ENCODE peak calls at places on chromosomes 2 and 18, in seven cellular contexts. H, T, B, S, X, E and W are unnamed samples. For H3K4me1, the result is how much of the 10 kb centered on the place peaks cover.

GRCh38 chr2:74502147-74502719 is 2.8 kb upstream of the LBX2 start:
- DNase-seq in S (no peak), H (no peak), E (no peak), T (no peak), X (no peak), B (no peak), W (no peak)

GRCh38 chr2:162379719-162380580 is 36.0 kb downstream of the GCA start:
- DNase-seq in E (no peak), X (no peak), H (no peak), S (no peak), T (no peak), B (no peak), W (no peak)

GRCh38 chr2:27408601-27409320 is 630 bp downstream of the PPM1G start:
- DNase-seq in S (peak), E (no peak), H (no peak), X (no peak), T (peak), B (no peak), W (no peak)

GRCh38 chr2:74384051-74384450 is 3.9 kb upstream of the DCTN1 start:
- DNase-seq in T (no peak), S (no peak), X (peak), E (no peak), H (no peak), B (no peak), W (no peak)

GRCh38 chr18:37578886-37579513 is 13.4 kb upstream of the CELF4 start:
- DNase-seq in B (no peak), E (no peak), S (peak), T (no peak), X (no peak), H (no peak), W (no peak)

GRCh38 chr2:135791418-135792190 is 45.4 kb downstream of the LCT start:
- DNase-seq in X (peak), H (no peak), S (no peak), B (no peak), E (no peak), T (no peak), W (no peak)

GRCh38 chr18:55275042-55275897 is 312.7 kb downstream of the TCF4 start:
- DNase-seq in T (no peak), S (peak), X (peak), H (no peak), E (no peak), B (no peak), W (peak)

GRCh38 chr18:8107426-8107825 is 501.8 kb upstream of the RAB12 start:
- DNase-seq in E (no peak), T (no peak), S (no peak), B (no peak), H (no peak), X (peak), W (no peak)

GRCh38 chr2:33597026-33597425 is 2.1 kb downstream of the FAM98A start:
- DNase-seq in X (no peak), B (no peak), T (no peak), E (no peak), H (no peak), S (no peak), W (no peak)

GRCh38 chr2:176072292-176072669 is 11.5 kb downstream of the EVX2 start:
- DNase-seq in S (no peak), T (no peak), X (no peak), E (no peak), B (no peak), H (no peak), W (no peak)

GRCh38 chr2:176066645-176067586 is 16.8 kb downstream of the EVX2 start:
- DNase-seq in H (no peak), T (no peak), B (no peak), S (no peak), E (peak), X (no peak), W (no peak)

GRCh38 chr2:176067587-176068002 is 16.2 kb downstream of the EVX2 start:
- DNase-seq in B (no peak), X (no peak), H (no peak), S (no peak), T (no peak), E (peak), W (no peak)

GRCh38 chr2:176071330-176072291 is 12.2 kb downstream of the EVX2 start:
- DNase-seq in H (no peak), B (no peak), E (peak), S (no peak), X (no peak), T (no peak), W (no peak)

DNA sequence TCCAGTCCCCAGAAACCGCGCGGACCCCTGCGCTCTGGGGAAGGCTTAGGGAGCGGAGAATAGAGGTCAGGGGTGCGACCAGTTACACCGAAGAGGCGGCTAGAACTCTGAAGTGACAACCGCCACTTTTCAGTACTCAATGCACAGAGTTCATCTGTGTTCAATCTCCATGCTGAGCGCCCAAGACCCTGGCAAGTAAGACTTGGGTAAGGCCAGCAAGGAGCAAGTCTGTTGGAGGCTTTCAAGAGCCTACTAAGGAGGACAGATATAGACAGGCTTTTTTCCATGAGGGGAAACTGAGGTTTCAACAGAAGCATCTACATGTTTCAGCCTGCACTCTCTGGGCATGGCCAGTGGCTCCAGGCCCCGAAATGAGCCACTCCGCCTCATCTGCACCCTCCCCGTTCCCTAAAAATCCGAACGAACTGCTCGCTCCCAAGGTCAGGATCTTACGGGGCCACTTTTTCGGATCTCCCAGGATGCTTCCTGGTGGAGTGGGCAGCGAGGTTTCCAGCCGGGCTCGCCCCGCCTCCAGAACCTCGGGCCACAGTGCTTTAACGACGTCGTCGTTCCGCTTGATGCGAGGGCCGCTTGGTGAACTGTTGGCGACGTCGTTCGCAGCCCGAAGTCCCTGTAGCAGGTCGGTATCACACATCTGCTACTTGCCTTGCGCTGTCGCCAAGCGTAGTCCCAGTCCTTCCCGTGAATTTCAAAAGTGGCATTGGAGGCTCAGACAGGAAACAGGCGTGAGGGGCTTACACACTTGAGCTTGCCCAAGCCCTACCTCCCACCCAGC is 15.5 kb downstream of the EVX2 start:
- DNase-seq in X (no peak), S (no peak), H (no peak), B (no peak), E (peak), T (no peak), W (no peak)
- H3K4me1 ChIP-seq in X (under half), S (under half), H (under half), B (under half), E (under half), T (under half), W (under half)

GRCh38 chr18:79193826-79194225 is 124.6 kb downstream of the ATP9B start:
- DNase-seq in E (no peak), H (no peak), T (no peak), S (no peak), B (no peak), X (no peak), W (no peak)

GRCh38 chr18:79186649-79187048 is 117.5 kb downstream of the ATP9B start:
- DNase-seq in X (no peak), T (no peak), E (no peak), H (no peak), B (no peak), S (no peak), W (no peak)

GRCh38 chr18:79191956-79192355 is 122.8 kb downstream of the ATP9B start:
- DNase-seq in T (no peak), B (no peak), H (no peak), E (no peak), X (no peak), S (no peak), W (no peak)

GRCh38 chr18:79195716-79196683 is 126.8 kb downstream of the ATP9B start:
- DNase-seq in H (no peak), X (no peak), S (no peak), T (no peak), E (no peak), B (no peak), W (no peak)

DNA sequence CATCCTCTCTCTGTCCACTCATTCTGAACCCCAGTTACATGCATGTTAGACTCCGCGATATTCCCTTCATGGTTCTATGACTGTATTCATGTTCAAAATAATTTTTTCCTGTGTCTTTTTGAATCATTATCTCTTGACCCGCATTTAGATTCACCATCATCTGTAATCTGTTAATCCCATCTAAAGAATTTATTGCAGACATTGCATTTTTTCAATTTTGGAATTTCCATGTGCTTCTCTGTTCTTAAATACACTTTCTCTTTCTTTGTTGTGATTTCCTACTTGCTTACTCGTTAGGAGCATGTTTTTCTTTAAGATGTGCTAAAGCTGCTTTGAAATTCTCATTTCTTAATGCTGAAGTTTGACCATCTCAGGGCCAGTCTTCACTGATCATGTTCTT is 122.2 kb downstream of the ATP9B start:
- DNase-seq in H (no peak), B (no peak), T (no peak), S (no peak), X (no peak), E (no peak), W (no peak)
- H3K4me1 ChIP-seq in H (under half), B (under half), T (under half), S (under half), X (under half), E (under half), W (under half)

DNA sequence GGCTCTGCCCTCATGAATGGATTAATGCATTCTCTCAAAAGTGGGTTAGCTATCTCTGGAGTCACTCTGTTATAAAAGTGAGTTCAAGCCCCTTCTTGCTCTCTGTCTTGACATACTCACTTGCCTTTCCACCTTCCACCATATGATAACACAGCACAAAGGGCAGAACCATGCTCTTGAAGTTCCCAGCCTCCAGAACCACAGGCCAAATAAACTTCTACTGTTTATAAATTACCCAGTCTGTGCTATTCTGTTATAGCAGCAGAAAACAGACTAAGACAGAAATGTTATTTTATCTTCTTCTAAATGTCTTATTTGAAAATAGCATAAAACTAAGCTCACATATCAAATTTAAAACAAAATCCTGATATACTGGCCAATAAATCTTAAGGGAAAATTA is 15.0 kb downstream of the RAB1A start:
- DNase-seq in B (no peak), T (no peak), S (no peak), X (no peak), E (no peak), H (no peak), W (no peak)
- H3K4me1 ChIP-seq in B (half or more), T (under half), S (under half), X (under half), E (under half), H (under half), W (under half)

GRCh38 chr18:13261658-13262357 is 43.2 kb downstream of the LDLRAD4 start:
- DNase-seq in H (no peak), T (no peak), E (peak), S (no peak), B (peak), X (no peak), W (no peak)

GRCh38 chr18:13259701-13260100 is 41.1 kb downstream of the LDLRAD4 start:
- DNase-seq in T (no peak), B (peak), E (no peak), S (no peak), X (no peak), H (no peak), W (no peak)

GRCh38 chr18:13260114-13260926 is 41.8 kb downstream of the LDLRAD4 start:
- DNase-seq in E (no peak), S (no peak), B (peak), T (no peak), X (no peak), H (no peak), W (no peak)

GRCh38 chr18:13262839-13263691 is 44.5 kb downstream of the LDLRAD4 start:
- DNase-seq in B (peak), T (no peak), H (no peak), X (no peak), S (no peak), E (peak), W (no peak)

DNA sequence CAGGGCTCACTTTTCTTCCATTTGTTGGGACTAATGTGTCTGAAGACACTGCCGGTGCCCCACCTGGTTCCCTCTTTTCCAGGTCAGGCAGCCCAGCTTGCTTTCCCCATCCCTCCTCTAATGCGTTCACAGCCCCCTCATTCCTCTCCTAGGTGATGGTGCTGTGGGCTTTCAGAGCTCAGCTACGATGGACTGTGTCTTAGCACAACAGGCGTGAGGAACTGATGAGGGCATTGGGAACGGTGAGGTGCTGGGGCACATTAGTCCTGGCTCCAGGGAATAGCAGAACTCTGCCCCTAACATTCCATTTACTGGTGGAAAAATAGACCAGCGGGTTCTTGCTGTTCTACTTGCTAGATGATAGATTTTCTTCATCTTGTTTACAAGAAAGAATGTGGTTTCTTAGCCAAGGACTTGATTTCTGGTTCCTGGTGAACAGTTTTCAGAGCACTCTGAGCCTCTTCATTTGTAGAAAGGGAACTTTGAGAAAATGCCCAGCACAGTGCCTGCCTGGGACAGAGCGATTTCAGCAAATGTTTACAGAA is 42.4 kb downstream of the LDLRAD4 start:
- DNase-seq in X (no peak), T (no peak), H (no peak), S (no peak), B (peak), E (no peak), W (no peak)
- H3K4me1 ChIP-seq in X (under half), T (under half), H (under half), S (under half), B (under half), E (under half), W (under half)